ENCODE peak calls at places on chromosomes 4 and X, in four cellular contexts. J is left lung; X is CD8-positive, alpha-beta T cell; W is foreskin fibroblast. L is an unnamed sample.

GRCh38 chrX:134761788-134762187 is 103.5 kb upstream of the PLAC1 start:
- DNase-seq in J (no peak), X (no peak), W (no peak), L (no peak)

GRCh38 chrX:94057385-94057784 is 383.4 kb downstream of the FAM133A start:
- DNase-seq in J (no peak), X (no peak), W (no peak), L (no peak)

GRCh38 chrX:41452972-41453371 is 5.8 kb downstream of the NYX start:
- DNase-seq in J (no peak), X (no peak), W (peak), L (no peak)

GRCh38 chr4:83208776-83209365 is 75.7 kb downstream of the COQ2 start:
- DNase-seq in J (no peak), X (no peak), W (peak), L (no peak)

GRCh38 chr4:78325244-78326187 is 226.1 kb upstream of the ANXA3 start:
- DNase-seq in J (no peak), X (no peak), W (no peak), L (no peak)

GRCh38 chr4:120709986-120710385 is 212.5 kb downstream of the PRDM5 start:
- DNase-seq in J (no peak), X (no peak), W (peak), L (no peak)

GRCh38 chr4:185713731-185714130 is 98.3 kb downstream of the SORBS2 start:
- DNase-seq in J (no peak), X (no peak), W (no peak), L (no peak)

GRCh38 chrX:24231169-24231568 is 81.6 kb downstream of the ZFX start:
- DNase-seq in J (no peak), X (no peak), W (peak), L (no peak)

GRCh38 chr4:1010522-1011021 is 854 bp upstream of the FGFRL1 start:
- DNase-seq in J (peak), X (peak), W (peak), L (peak)

GRCh38 chr4:80101768-80102116 is 28.7 kb upstream of the ANTXR2 start:
- DNase-seq in J (no peak), X (no peak), W (no peak), L (no peak)

GRCh38 chr4:8732681-8733243 is 138.9 kb downstream of the HMX1 start:
- DNase-seq in J (no peak), X (no peak), W (no peak), L (no peak)

GRCh38 chr4:158722291-158722916 is 792 bp downstream of the PPID start:
- DNase-seq in J (no peak), X (no peak), W (no peak), L (no peak)

GRCh38 chrX:17547658-17548057 is 172.7 kb downstream of the NHS start:
- DNase-seq in J (peak), X (no peak), W (peak), L (no peak)

GRCh38 chrX:64975989-64976672 is at the start of gene ZC4H2:
- DNase-seq in J (peak), X (peak), W (peak), L (peak)

GRCh38 chrX:22060451-22060940 is 28.4 kb downstream of the PHEX start:
- DNase-seq in J (no peak), X (no peak), W (no peak), L (no peak)

GRCh38 chr4:153514001-153514526 is 47.9 kb downstream of the TMEM131L start:
- DNase-seq in J (no peak), X (no peak), W (peak), L (no peak)

GRCh38 chrX:154967603-154968002 is 54.9 kb downstream of the F8 start:
- DNase-seq in J (no peak), X (no peak), W (peak), L (no peak)

GRCh38 chrX:50718791-50719190 is 95.2 kb downstream of the SHROOM4 start:
- DNase-seq in J (no peak), X (no peak), W (no peak), L (no peak)

GRCh38 chr4:164977243-164978164 is at the start of gene TRIM61:
- DNase-seq in J (peak), X (peak), W (no peak), L (no peak)

GRCh38 chrX:11766487-11766886 is 8.4 kb downstream of the MSL3 start:
- DNase-seq in J (no peak), X (no peak), W (no peak), L (no peak)

GRCh38 chr4:173073939-173074500 is 94.6 kb upstream of the GALNT7 start:
- DNase-seq in J (no peak), X (no peak), W (no peak), L (no peak)

GRCh38 chr4:31045724-31046318 is 325.7 kb downstream of the PCDH7 start:
- DNase-seq in J (no peak), X (no peak), W (no peak), L (no peak)

GRCh38 chr4:136581119-136581518 is 951.2 kb downstream of the PCDH18 start:
- DNase-seq in J (no peak), X (no peak), W (no peak), L (no peak)

GRCh38 chr4:119040711-119041185 is 94.9 kb upstream of the MYOZ2 start:
- DNase-seq in J (no peak), X (no peak), W (peak), L (peak)

GRCh38 chr4:123405212-123405856 is 8.7 kb downstream of the SPRY1 start:
- DNase-seq in J (no peak), X (no peak), W (no peak), L (no peak)

GRCh38 chrX:42131856-42132255 is 208.5 kb upstream of the CASK start:
- DNase-seq in J (no peak), X (no peak), W (no peak), L (no peak)

GRCh38 chr4:70518269-70518668 is at the start of gene AMTN:
- DNase-seq in J (no peak), X (no peak), W (no peak), L (no peak)

GRCh38 chr4:187632260-187633010 is 363.1 kb upstream of the ZFP42 start:
- DNase-seq in J (no peak), X (no peak), W (no peak), L (no peak)

GRCh38 chr4:10554694-10555093 is 97.5 kb upstream of the ZNF518B start:
- DNase-seq in J (no peak), X (peak), W (peak), L (peak)

GRCh38 chr4:186725422-186726149 is 1.9 kb upstream of the FAT1 start:
- DNase-seq in J (peak), X (no peak), W (peak), L (peak)

GRCh38 chrX:14039344-14039743 is 9.7 kb upstream of the GEMIN8 start:
- DNase-seq in J (no peak), X (peak), W (no peak), L (peak)

GRCh38 chr4:92198711-92199110 is 105.1 kb upstream of the GRID2 start:
- DNase-seq in J (no peak), X (no peak), W (peak), L (no peak)

GRCh38 chr4:40046311-40046980 is 10.2 kb upstream of the N4BP2 start:
- DNase-seq in J (no peak), X (no peak), W (no peak), L (no peak)

GRCh38 chr4:143336828-143337599 is at the start of gene GAB1:
- DNase-seq in J (peak), X (no peak), W (peak), L (peak)

GRCh38 chr4:67714955-67715354 is 14.0 kb upstream of the UBA6 start:
- DNase-seq in J (no peak), X (no peak), W (no peak), L (no peak)

GRCh38 chr4:7327341-7327885 is 107.3 kb downstream of the PSAPL1 start:
- DNase-seq in J (peak), X (no peak), W (no peak), L (no peak)

GRCh38 chr4:48247142-48247877 is 22.3 kb downstream of the TEC start:
- DNase-seq in J (no peak), X (no peak), W (no peak), L (no peak)

GRCh38 chr4:56817840-56818491 is 3.5 kb downstream of the SPINK2 start:
- DNase-seq in J (no peak), X (no peak), W (no peak), L (no peak)

GRCh38 chrX:2423899-2424298 is 76.9 kb downstream of the DHRSX start:
- DNase-seq in J (no peak), X (no peak), W (no peak), L (no peak)

DNA sequence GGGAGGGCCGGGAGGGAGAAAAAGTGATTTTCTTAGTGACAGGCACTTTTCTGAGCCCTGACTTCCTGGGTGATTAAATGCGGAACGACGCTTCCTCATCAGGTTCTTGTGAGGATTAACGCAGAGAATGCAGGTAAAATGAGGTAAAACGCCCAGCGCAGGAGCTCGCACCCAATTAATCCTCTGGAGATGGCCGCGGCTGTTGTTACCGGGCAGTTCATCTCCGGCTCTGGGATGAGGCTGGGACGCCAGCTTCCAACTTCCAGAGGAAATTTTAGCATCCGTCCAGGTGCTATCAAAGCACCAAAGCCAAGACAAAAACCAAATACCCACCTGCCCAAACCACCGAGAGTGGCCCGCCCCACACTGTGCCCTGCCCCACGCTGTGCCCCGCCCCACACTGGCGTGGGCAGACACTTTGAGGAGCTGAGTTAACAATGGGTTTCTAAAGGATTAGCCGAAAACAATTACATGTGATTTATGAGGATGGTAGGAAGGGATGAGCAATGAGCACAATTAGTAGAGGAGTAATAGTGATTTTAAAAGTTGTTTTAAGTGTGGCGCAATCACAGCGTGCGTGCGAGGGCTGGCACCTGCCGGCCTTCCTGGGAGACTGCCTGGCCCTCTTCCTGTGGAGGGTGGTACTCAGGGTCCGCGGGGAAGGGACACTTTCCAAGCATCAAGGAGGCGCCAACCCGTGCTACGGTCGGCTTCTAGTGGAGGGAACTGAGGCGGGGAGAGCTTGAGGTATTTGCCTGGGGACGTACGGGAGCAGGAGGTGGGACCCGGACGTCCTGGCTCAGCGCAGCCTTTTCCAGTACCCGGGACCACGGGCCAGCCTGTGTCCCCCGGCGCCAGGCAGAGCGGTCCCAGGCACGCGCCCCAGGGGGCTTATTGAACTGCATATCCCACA is 41.6 kb upstream of the ADRA2C start:
- DNase-seq in J (no peak), X (no peak), W (no peak), L (no peak)
- H3K4me3 ChIP-seq in J (no peak), X (no peak), W (no peak), L (no peak)

GRCh38 chrX:153864101-153864500 is 21.9 kb downstream of the L1CAM start:
- DNase-seq in J (no peak), X (no peak), W (no peak), L (no peak)
- H3K4me3 ChIP-seq in J (no peak), X (no peak), W (no peak), L (no peak)

DNA sequence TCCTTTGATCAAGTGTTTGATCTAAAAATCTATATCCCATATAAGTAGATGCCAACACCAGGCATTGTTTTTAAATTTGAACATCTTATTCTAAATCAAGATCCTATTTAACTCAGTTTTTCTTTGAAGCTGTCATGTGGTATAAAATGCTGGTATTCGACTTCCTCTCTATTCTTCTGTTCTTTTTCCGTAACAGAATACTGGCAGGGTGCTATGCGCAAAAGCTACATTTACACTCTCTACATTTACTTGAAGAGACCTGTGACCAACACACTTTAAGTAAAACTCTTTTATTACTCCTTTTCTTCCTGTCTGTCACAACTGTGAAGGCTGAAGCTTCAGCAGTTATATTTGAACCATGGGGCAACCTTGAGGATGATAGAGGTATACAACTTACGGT is 612.8 kb downstream of the C4orf33 start:
- DNase-seq in J (no peak), X (no peak), W (no peak), L (no peak)
- H3K4me3 ChIP-seq in J (no peak), X (no peak), W (no peak), L (no peak)

GRCh38 chrX:70924294-70924693 is 6.6 kb downstream of the SLC7A3 start:
- DNase-seq in J (no peak), X (no peak), W (no peak), L (no peak)

GRCh38 chrX:70921709-70922352 is 9.1 kb downstream of the SLC7A3 start:
- DNase-seq in J (no peak), X (no peak), W (no peak), L (no peak)

DNA sequence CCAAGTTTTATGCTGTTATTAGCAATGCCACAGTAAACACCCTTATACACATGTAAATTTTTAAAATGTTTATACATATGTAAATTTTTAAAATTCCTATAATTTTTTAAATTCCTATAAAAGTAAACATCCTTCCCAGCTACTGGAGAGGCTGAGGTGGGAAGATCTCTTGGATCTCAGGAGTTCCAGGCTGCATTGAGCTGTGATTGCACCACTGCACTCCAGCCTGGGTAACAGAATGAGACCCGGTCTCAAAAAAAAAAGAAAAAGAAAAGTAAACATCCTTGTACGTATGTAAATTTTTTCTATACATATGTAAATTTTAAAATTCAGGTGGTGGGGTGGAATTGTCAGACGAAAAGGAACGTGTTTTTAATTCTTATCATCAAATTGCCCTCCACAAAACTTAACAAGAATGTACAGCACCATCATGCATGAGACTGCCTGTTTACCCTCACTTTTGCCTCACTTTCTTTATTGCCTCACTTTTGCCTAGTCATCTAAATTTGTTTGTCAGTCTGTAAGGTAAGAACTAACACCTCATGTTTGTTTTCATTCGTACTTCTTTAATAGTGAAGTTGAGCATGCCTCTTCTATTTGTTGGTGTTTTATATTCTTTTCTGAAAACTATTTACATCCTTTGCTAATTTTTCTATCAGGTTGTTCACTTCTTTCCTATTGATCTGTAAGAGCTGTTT is 8.0 kb downstream of the SLC7A3 start:
- DNase-seq in J (no peak), X (no peak), W (no peak), L (no peak)
- H3K4me3 ChIP-seq in J (no peak), X (no peak), W (no peak), L (no peak)

DNA sequence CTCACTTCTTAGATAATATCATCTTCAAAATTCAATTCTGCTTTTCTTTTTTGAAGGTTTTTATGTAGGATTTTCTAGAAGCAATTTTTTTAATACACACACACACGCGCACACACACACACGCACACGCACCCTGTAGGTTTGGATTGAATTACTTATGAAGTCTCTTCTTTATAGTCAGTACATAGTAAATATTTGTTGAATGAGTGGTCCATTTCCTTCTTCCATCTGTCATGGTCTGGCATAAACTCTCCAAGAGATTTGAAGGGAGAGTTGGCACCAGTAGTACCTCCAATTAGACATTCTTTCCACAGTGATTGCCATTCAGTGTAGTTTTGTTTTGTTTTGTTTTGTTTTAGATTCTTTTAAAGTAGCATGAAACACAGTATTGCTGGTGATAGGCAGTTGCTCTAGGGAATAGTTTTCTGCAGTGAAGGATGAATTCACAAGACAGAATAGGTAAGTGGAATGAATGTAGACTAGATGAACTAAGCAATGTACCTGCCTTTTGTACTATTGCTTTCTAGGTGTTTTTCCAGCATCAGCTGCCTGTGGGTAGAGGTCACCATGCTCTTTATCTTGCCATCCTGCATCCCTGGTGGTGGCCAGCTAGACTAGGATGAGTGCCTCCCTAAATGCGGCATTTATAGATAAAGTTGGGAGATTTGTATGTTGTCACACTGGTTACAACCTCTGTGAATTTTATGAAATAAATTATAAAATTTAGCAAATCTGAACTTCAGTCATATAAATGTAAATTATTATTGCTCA is 20.5 kb downstream of the PDLIM5 start:
- DNase-seq in J (no peak), X (no peak), W (peak), L (no peak)
- H3K4me3 ChIP-seq in J (no peak), X (no peak), W (no peak), L (no peak)

DNA sequence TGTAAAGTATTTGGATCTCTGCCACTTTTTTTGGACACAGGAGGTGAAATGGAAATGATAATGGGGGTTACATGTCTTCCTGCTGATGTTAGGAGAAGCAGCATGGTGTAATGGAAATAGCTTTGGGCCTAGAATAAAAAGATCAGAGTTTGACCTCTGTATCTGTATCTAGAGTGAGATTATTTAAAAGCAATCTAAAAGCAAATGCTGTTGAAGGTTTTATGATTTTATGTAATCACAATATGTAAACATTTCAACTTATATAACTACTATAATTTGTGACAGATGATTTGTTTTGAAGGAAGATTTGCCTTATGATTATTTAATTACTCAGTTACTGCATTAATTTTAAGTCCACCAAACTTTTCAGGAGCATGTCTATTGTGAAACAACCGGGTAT is 3.4 kb downstream of the COL4A5 start:
- DNase-seq in J (no peak), X (no peak), W (no peak), L (no peak)
- H3K4me3 ChIP-seq in J (no peak), X (no peak), W (no peak), L (no peak)

GRCh38 chr4:41751325-41752061 is 3.0 kb upstream of the PHOX2B start:
- DNase-seq in J (peak), X (no peak), W (no peak), L (no peak)
- H3K4me3 ChIP-seq in J (no peak), X (no peak), W (no peak), L (no peak)

GRCh38 chr4:38488891-38489861 is 174.8 kb upstream of the KLF3 start:
- DNase-seq in J (no peak), X (no peak), W (no peak), L (no peak)
- H3K4me3 ChIP-seq in J (no peak), X (no peak), W (no peak), L (no peak)

GRCh38 chr4:15964159-15964558 is 1.2 kb upstream of the FGFBP2 start:
- DNase-seq in J (no peak), X (no peak), W (no peak), L (no peak)

GRCh38 chr4:15965325-15965724 is 2.4 kb upstream of the FGFBP2 start:
- DNase-seq in J (no peak), X (no peak), W (no peak), L (no peak)

GRCh38 chr4:15963568-15963967 is 593 bp upstream of the FGFBP2 start:
- DNase-seq in J (no peak), X (peak), W (no peak), L (no peak)

GRCh38 chr4:15963001-15963451 is at the start of gene FGFBP2:
- DNase-seq in J (no peak), X (peak), W (peak), L (peak)

GRCh38 chr4:15961778-15962510 is 1.0 kb downstream of the FGFBP2 start:
- DNase-seq in J (no peak), X (no peak), W (no peak), L (no peak)
- H3K4me3 ChIP-seq in J (no peak), X (peak), W (no peak), L (peak)

GRCh38 chr4:53591372-53591892 is at the start of gene LNX1:
- DNase-seq in J (peak), X (no peak), W (no peak), L (no peak)

GRCh38 chr4:53592128-53592527 is 842 bp upstream of the LNX1 start:
- DNase-seq in J (no peak), X (no peak), W (no peak), L (no peak)

GRCh38 chr4:53593765-53594164 is 2.5 kb upstream of the LNX1 start:
- DNase-seq in J (no peak), X (no peak), W (no peak), L (no peak)

GRCh38 chr4:53595204-53595603 is 3.9 kb upstream of the LNX1 start:
- DNase-seq in J (no peak), X (no peak), W (no peak), L (no peak)

GRCh38 chr4:53592686-53593641 is 1.7 kb upstream of the LNX1 start:
- DNase-seq in J (peak), X (no peak), W (no peak), L (no peak)
- H3K4me3 ChIP-seq in J (no peak), X (no peak), W (no peak), L (peak)